ENCODE peak calls at places on chromosomes 2 and 18, in eight cellular contexts. T is germinal center, R is heart right ventricle, W is GF-D8, V is glomerular endothelial cell, S is cardiac muscle cell, E is HCEC 1CT, O is AML-193. L is an unnamed sample.

GRCh38 chr2:85265304-85265703 is 62.5 kb downstream of the TGOLN2 start:
- DNase-seq in W (no peak), O (no peak), R (peak), V (no peak), T (no peak), S (peak), E (no peak), L (no peak)

GRCh38 chr2:42510191-42510929 is 16.6 kb upstream of the KCNG3 start:
- DNase-seq in S (peak), R (no peak), V (no peak), O (no peak), E (no peak), W (no peak), T (no peak), L (no peak)

GRCh38 chr2:25043241-25043867 is 1.5 kb downstream of the EFR3B start:
- DNase-seq in W (no peak), R (no peak), O (no peak), S (peak), E (peak), T (no peak), V (no peak), L (peak)

GRCh38 chr18:40810371-40810770 is 1144.7 kb upstream of the PIK3C3 start:
- DNase-seq in S (peak), O (no peak), V (no peak), W (no peak), E (no peak), R (no peak), T (no peak), L (no peak)

GRCh38 chr2:173239644-173240043 is 115.0 kb upstream of the CDCA7 start:
- DNase-seq in S (no peak), V (no peak), O (no peak), R (no peak), W (no peak), T (no peak), E (no peak), L (no peak)

GRCh38 chr18:77271720-77272481 is 22.3 kb downstream of the GALR1 start:
- DNase-seq in T (no peak), S (peak), V (no peak), R (no peak), E (peak), W (no peak), O (no peak), L (peak)

GRCh38 chr2:171523969-171524401 is 1.7 kb downstream of the CYBRD1 start:
- DNase-seq in R (no peak), W (no peak), S (peak), E (peak), V (no peak), T (no peak), O (peak), L (no peak)

GRCh38 chr2:216499641-216500218 is 1.1 kb downstream of the RPL37A start:
- DNase-seq in E (no peak), S (peak), O (no peak), V (no peak), T (no peak), W (no peak), R (no peak), L (peak)

GRCh38 chr18:21406111-21406510 is 164.1 kb downstream of the GREB1L start:
- DNase-seq in V (no peak), E (no peak), W (no peak), O (no peak), R (no peak), T (no peak), S (no peak), L (no peak)

GRCh38 chr18:11981383-11981632 is at the start of gene IMPA2:
- DNase-seq in V (no peak), R (no peak), T (no peak), O (no peak), E (no peak), W (no peak), S (no peak), L (no peak)

GRCh38 chr18:26456070-26456491 is 92.3 kb downstream of the KCTD1 start:
- DNase-seq in R (no peak), V (no peak), O (no peak), W (no peak), S (no peak), E (no peak), T (no peak), L (peak)

GRCh38 chr2:109727929-109728447 is 66.1 kb upstream of the RGPD5 start:
- DNase-seq in V (no peak), W (no peak), E (no peak), T (no peak), O (no peak), R (no peak), S (no peak), L (no peak)

GRCh38 chr18:34311468-34311867 is 86.8 kb upstream of the NOL4 start:
- DNase-seq in W (no peak), R (no peak), E (no peak), S (no peak), V (no peak), T (no peak), O (no peak), L (no peak)

GRCh38 chr18:67518566-67518965 is 2.0 kb upstream of the DSEL start:
- DNase-seq in R (no peak), V (no peak), T (no peak), S (no peak), O (no peak), W (no peak), E (peak), L (no peak)

GRCh38 chr2:144083211-144083610 is 436.7 kb downstream of the ZEB2 start:
- DNase-seq in T (no peak), R (no peak), W (no peak), V (no peak), S (peak), O (no peak), E (peak), L (peak)

GRCh38 chr2:97935719-97936161 is 60.0 kb downstream of the TMEM131 start:
- DNase-seq in V (no peak), S (peak), E (peak), W (peak), T (no peak), O (no peak), R (no peak), L (no peak)

GRCh38 chr2:116787808-116788207 is 1026.7 kb upstream of the DDX18 start:
- DNase-seq in O (no peak), R (no peak), E (no peak), S (no peak), T (no peak), W (no peak), V (no peak), L (no peak)

GRCh38 chr18:63253428-63254372 is 65.9 kb downstream of the BCL2 start:
- DNase-seq in R (no peak), E (peak), S (peak), V (no peak), O (peak), T (no peak), W (peak), L (no peak)

GRCh38 chr2:61726456-61727209 is 127.2 kb downstream of the FAM161A start:
- DNase-seq in W (no peak), V (no peak), R (no peak), O (no peak), S (no peak), E (no peak), T (no peak), L (no peak)

L was measured in RKO.